ENCODE peak calls at places on chromosomes 7 and 10, in seven cellular contexts. T, U, H, W, E, A and B are unnamed samples.

GRCh38 chr7:24828871-24829661 is 71.8 kb upstream of the GSDME start:
- DNase-seq in T (no peak), U (peak; percentile 46), H (no peak), W (no peak), E (no peak), A (no peak), B (no peak)

GRCh38 chr10:17115683-17116082 is 13.9 kb downstream of the CUBN start:
- DNase-seq in T (no peak), U (peak; percentile 61), H (no peak), W (no peak), E (no peak), A (peak; percentile 51), B (no peak)

GRCh38 chr7:138297526-138297925 is 162.5 kb upstream of the TRIM24 start:
- DNase-seq in T (no peak), U (no peak), H (no peak), W (no peak), E (no peak), A (no peak), B (no peak)

GRCh38 chr10:107701947-107702346 is 537.4 kb upstream of the SORCS1 start:
- DNase-seq in T (no peak), U (no peak), H (no peak), W (no peak), E (no peak), A (peak; percentile 7), B (no peak)

GRCh38 chr7:12570148-12570528 is 382 bp upstream of the SCIN start:
- DNase-seq in T (peak; percentile 48), U (no peak), H (peak; percentile 43), W (no peak), E (no peak), A (no peak), B (no peak)

GRCh38 chr7:67344481-67345193 is 348.0 kb downstream of the TYW1 start:
- DNase-seq in T (no peak), U (no peak), H (no peak), W (no peak), E (no peak), A (no peak), B (no peak)

GRCh38 chr10:100923580-100923979 is 10.8 kb downstream of the SLF2 start:
- DNase-seq in T (no peak), U (no peak), H (no peak), W (no peak), E (no peak), A (no peak), B (no peak)

GRCh38 chr7:46349490-46349889 is 428.4 kb upstream of the IGFBP3 start:
- DNase-seq in T (no peak), U (no peak), H (no peak), W (no peak), E (no peak), A (no peak), B (no peak)

GRCh38 chr7:20835111-20835750 is 48.5 kb upstream of the SP8 start:
- DNase-seq in T (no peak), U (no peak), H (peak; percentile 55), W (no peak), E (no peak), A (no peak), B (no peak)

GRCh38 chr10:121516483-121516882 is 81.8 kb downstream of the FGFR2 start:
- DNase-seq in T (no peak), U (no peak), H (no peak), W (no peak), E (no peak), A (no peak), B (no peak)

GRCh38 chr7:93949468-93949867 is 27.9 kb downstream of the GNG11 start:
- DNase-seq in T (no peak), U (peak; percentile 84), H (no peak), W (no peak), E (no peak), A (peak; percentile 90), B (peak; percentile 26)

GRCh38 chr7:578386-578785 is 58.7 kb upstream of the PDGFA start:
- DNase-seq in T (no peak), U (no peak), H (no peak), W (no peak), E (no peak), A (no peak), B (no peak)

GRCh38 chr10:44310762-44311562 is 73.9 kb downstream of the CXCL12 start:
- DNase-seq in T (peak; percentile 85), U (peak; percentile 53), H (peak; percentile 93), W (peak; percentile 98), E (peak; percentile 91), A (peak; percentile 79), B (peak; percentile 35)

GRCh38 chr7:3436746-3437145 is 135.7 kb downstream of the SDK1 start:
- DNase-seq in T (no peak), U (peak; percentile 74), H (no peak), W (no peak), E (no peak), A (peak; percentile 84), B (no peak)

GRCh38 chr10:64573625-64574325 is 1052.6 kb downstream of the REEP3 start:
- DNase-seq in T (no peak), U (no peak), H (no peak), W (no peak), E (no peak), A (no peak), B (no peak)

GRCh38 chr10:89611282-89611681 is 33.8 kb downstream of the PANK1 start:
- DNase-seq in T (no peak), U (no peak), H (no peak), W (no peak), E (no peak), A (no peak), B (no peak)
- H3K36me3 ChIP-seq in T (peaks cover 14% of the 10 kb centered on the region), U (no peaks in the 10 kb centered on the region), H (peaks cover 9% of the 10 kb centered on the region), W (no peaks in the 10 kb centered on the region), E (no peaks in the 10 kb centered on the region), A (peaks cover 4% of the 10 kb centered on the region), B (no peaks in the 10 kb centered on the region)

GRCh38 chr10:92239600-92240288 is 51.1 kb downstream of the CPEB3 start:
- DNase-seq in T (peak; percentile 47), U (peak; percentile 39), H (peak; percentile 80), W (peak; percentile 83), E (peak; percentile 58), A (peak; percentile 30), B (no peak)

GRCh38 chr10:92239185-92239599 is 51.7 kb downstream of the CPEB3 start:
- DNase-seq in T (no peak), U (no peak), H (no peak), W (no peak), E (no peak), A (no peak), B (no peak)

GRCh38 chr10:92238586-92239098 is 52.2 kb downstream of the CPEB3 start:
- DNase-seq in T (peak; percentile 50), U (no peak), H (peak; percentile 30), W (no peak), E (peak; percentile 50), A (peak; percentile 43), B (no peak)

GRCh38 chr10:92240289-92241157 is 50.4 kb downstream of the CPEB3 start:
- DNase-seq in T (peak; percentile 70), U (peak; percentile 81), H (peak; percentile 73), W (peak; percentile 61), E (peak; percentile 35), A (peak; percentile 70), B (no peak)

GRCh38 chr10:92238062-92238585 is 52.8 kb downstream of the CPEB3 start:
- DNase-seq in T (no peak), U (no peak), H (no peak), W (no peak), E (no peak), A (no peak), B (no peak)
- H3K4me3 ChIP-seq in T (peak overlapping the region; percentile 89), U (no peak overlapping the region), H (no peak overlapping the region), W (peak overlapping the region; percentile 75), E (no peak overlapping the region), A (no peak overlapping the region), B (no peak overlapping the region)

GRCh38 chr7:4788627-4789189 is 13.3 kb downstream of the AP5Z1 start:
- DNase-seq in T (no peak), U (no peak), H (no peak), W (no peak), E (no peak), A (no peak), B (no peak)

GRCh38 chr7:4787947-4788626 is 12.7 kb downstream of the AP5Z1 start:
- DNase-seq in T (no peak), U (no peak), H (no peak), W (no peak), E (no peak), A (no peak), B (no peak)

GRCh38 chr7:4789194-4790077 is 14.0 kb downstream of the AP5Z1 start:
- DNase-seq in T (no peak), U (no peak), H (no peak), W (no peak), E (no peak), A (no peak), B (no peak)

GRCh38 chr7:4786015-4786414 is 10.6 kb downstream of the AP5Z1 start:
- DNase-seq in T (no peak), U (no peak), H (no peak), W (no peak), E (no peak), A (no peak), B (no peak)

DNA sequence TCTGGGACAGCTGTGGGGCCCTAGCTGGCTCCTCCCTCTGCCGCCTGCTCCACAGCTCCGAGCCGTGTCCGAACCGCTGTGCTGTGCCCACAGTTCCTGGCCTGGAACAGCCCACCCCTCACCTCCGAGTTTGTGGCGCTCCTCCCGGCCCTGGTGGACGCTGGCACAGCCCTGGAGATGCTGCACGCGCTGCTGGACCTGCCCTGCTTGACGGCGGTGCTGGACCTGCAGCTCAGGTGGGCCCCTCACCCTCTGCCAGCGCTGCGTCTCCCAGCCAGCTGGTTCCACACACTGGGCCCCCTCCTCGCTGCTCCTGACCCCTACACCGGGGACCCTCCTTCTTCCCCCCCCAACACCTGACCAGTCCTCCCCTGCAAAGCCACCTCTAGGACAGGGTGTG is 12.1 kb downstream of the AP5Z1 start:
- DNase-seq in T (no peak), U (no peak), H (no peak), W (no peak), E (no peak), A (no peak), B (no peak)
- H3K36me3 ChIP-seq in T (peaks cover 100% of the 10 kb centered on the region), U (peaks cover 55% of the 10 kb centered on the region), H (peaks cover 1% of the 10 kb centered on the region), W (peaks cover 34% of the 10 kb centered on the region), E (no peaks in the 10 kb centered on the region), A (peaks cover 87% of the 10 kb centered on the region), B (peaks cover 2% of the 10 kb centered on the region)

GRCh38 chr10:119817991-119818888 is 54.4 kb downstream of the MCMBP start:
- DNase-seq in T (peak; percentile 29), U (peak; percentile 29), H (peak; percentile 94), W (peak; percentile 70), E (peak; percentile 80), A (peak; percentile 53), B (no peak)
- H3K4me3 ChIP-seq in T (peak overlapping the region; percentile 38), U (no peak overlapping the region), H (peak overlapping the region; percentile 62), W (peak overlapping the region; percentile 6), E (peak overlapping the region; percentile 35), A (peak overlapping the region; percentile 34), B (peak overlapping the region; percentile 44)

GRCh38 chr10:130498934-130499333 is 362.7 kb downstream of the GLRX3 start:
- DNase-seq in T (peak; percentile 17), U (no peak), H (no peak), W (peak; percentile 33), E (no peak), A (no peak), B (no peak)
- H3K36me3 ChIP-seq in T (no peaks in the 10 kb centered on the region), U (no peaks in the 10 kb centered on the region), H (no peaks in the 10 kb centered on the region), W (no peaks in the 10 kb centered on the region), E (no peaks in the 10 kb centered on the region), A (no peaks in the 10 kb centered on the region), B (no peaks in the 10 kb centered on the region)